ENCODE peak calls at places on chromosomes 16 and 17, in ten cellular contexts. X is GDM1; K is activated CD4-positive, CD25-positive, alpha-beta regulatory T cell; O is AG04450; I is C1 segment of cervical spinal cord; S is RPMI7951; T is T-helper 9 cell; M is hepatocyte; Z is mesendoderm; V is OCI-LY7. R is an unnamed sample.

GRCh38 chr17:8153957-8154607 is 1.9 kb upstream of the PER1 start:
- DNase-seq in T (peak; percentile 97), O (peak; percentile 98), V (peak; percentile 65), M (peak; percentile 98), X (peak; percentile 64), I (peak; percentile 98), Z (peak; percentile 98), S (peak; percentile 96), K (peak; percentile 65), R (peak; percentile 74)

GRCh38 chr16:69182730-69183416 is 4.1 kb upstream of the SNTB2 start:
- DNase-seq in I (no peak), M (no peak), S (no peak), Z (no peak), X (no peak), O (no peak), T (no peak), K (no peak), V (no peak), R (no peak)

GRCh38 chr16:57536306-57537193 is at the start of gene CCDC102A:
- DNase-seq in X (no peak), I (no peak), K (no peak), S (no peak), Z (peak; percentile 46), M (peak; percentile 69), V (peak; percentile 72), T (peak; percentile 28), O (no peak), R (peak; percentile 52)

GRCh38 chr16:12735805-12736204 is 67.9 kb downstream of the CPPED1 start:
- DNase-seq in S (no peak), O (no peak), I (no peak), K (no peak), M (no peak), X (no peak), T (no peak), Z (no peak), V (no peak), R (no peak)

GRCh38 chr17:10875984-10876555 is 38.2 kb upstream of the PIRT start:
- DNase-seq in T (no peak), I (peak; percentile 11), Z (peak; percentile 71), O (no peak), K (no peak), S (peak; percentile 19), X (no peak), V (peak; percentile 41), M (peak; percentile 69), R (peak; percentile 4)

GRCh38 chr16:87066695-87067556 is 250.3 kb downstream of the C16orf95 start:
- DNase-seq in Z (no peak), M (no peak), K (no peak), S (no peak), T (no peak), V (no peak), I (no peak), O (no peak), X (no peak), R (no peak)

GRCh38 chr16:48059936-48060335 is 95.9 kb downstream of the ABCC12 start:
- DNase-seq in Z (no peak), O (no peak), V (no peak), T (no peak), X (no peak), I (no peak), S (no peak), M (no peak), K (no peak), R (no peak)

GRCh38 chr17:6173653-6174052 is 103.5 kb downstream of the WSCD1 start:
- DNase-seq in K (no peak), Z (peak; percentile 21), S (no peak), X (no peak), V (no peak), T (no peak), I (no peak), M (no peak), O (no peak), R (no peak)

R was measured in activated gamma-delta T cell treated with Interleukin-2 at 50 U/mL for 16 hours.